ENCODE peak calls at places on chromosomes 4 and X, in seven cellular contexts. C is heart left ventricle, M is PC-3, L is colonic mucosa, D is AG10803, A is OCI-LY7, H is progenitor cell of endocrine pancreas. G is an unnamed sample.

GRCh38 chr4:129623233-129623632 is 527.3 kb downstream of the C4orf33 start:
- DNase-seq in C (no peak), M (no peak), L (no peak), D (no peak), A (no peak), H (no peak), G (peak)

GRCh38 chr4:108644237-108644636 is 6.2 kb upstream of the OSTC start:
- DNase-seq in C (no peak), M (peak), L (no peak), D (peak), A (no peak), H (no peak), G (no peak)

GRCh38 chrX:151902813-151903591 is 9.7 kb upstream of the MAGEA4 start:
- DNase-seq in C (peak), M (peak), L (peak), D (peak), A (no peak), H (no peak), G (no peak)

GRCh38 chrX:17046478-17047097 is 100.1 kb downstream of the REPS2 start:
- DNase-seq in C (no peak), M (peak), L (peak), D (peak), A (peak), H (peak), G (peak)

GRCh38 chr4:19774690-19775256 is 476.9 kb upstream of the SLIT2 start:
- DNase-seq in C (no peak), M (peak), L (no peak), D (no peak), A (no peak), H (no peak), G (no peak)

GRCh38 chrX:111288841-111289240 is 18.6 kb upstream of the CAPN6 start:
- DNase-seq in C (no peak), M (no peak), L (no peak), D (no peak), A (no peak), H (no peak), G (no peak)

GRCh38 chrX:81708506-81708905 is 506.6 kb downstream of the SH3BGRL start:
- DNase-seq in C (no peak), M (peak), L (no peak), D (no peak), A (no peak), H (no peak), G (no peak)

GRCh38 chr4:20431422-20432014 is 179.8 kb downstream of the SLIT2 start:
- DNase-seq in C (no peak), M (no peak), L (no peak), D (no peak), A (no peak), H (no peak), G (no peak)

GRCh38 chr4:76611164-76611563 is 176.1 kb downstream of the SHROOM3 start:
- DNase-seq in C (no peak), M (no peak), L (no peak), D (peak), A (no peak), H (no peak), G (no peak)

GRCh38 chr4:89752932-89753598 is 83.9 kb downstream of the SNCA start:
- DNase-seq in C (no peak), M (no peak), L (no peak), D (peak), A (no peak), H (no peak), G (no peak)

GRCh38 chr4:3677671-3678070 is 88.5 kb upstream of the ADRA2C start:
- DNase-seq in C (no peak), M (no peak), L (no peak), D (no peak), A (peak), H (no peak), G (no peak)

GRCh38 chrX:136450050-136450830 is 37.5 kb upstream of the BRS3 start:
- DNase-seq in C (no peak), M (peak), L (no peak), D (no peak), A (no peak), H (no peak), G (no peak)

GRCh38 chr4:163048447-163048846 is 118.2 kb downstream of the NAF1 start:
- DNase-seq in C (no peak), M (peak), L (no peak), D (peak), A (peak), H (no peak), G (peak)

GRCh38 chr4:7828011-7828720 is 111.5 kb downstream of the AFAP1 start:
- DNase-seq in C (peak), M (peak), L (peak), D (peak), A (no peak), H (no peak), G (peak)

GRCh38 chr4:48813984-48814383 is 16.9 kb upstream of the OCIAD1 start:
- DNase-seq in C (no peak), M (no peak), L (no peak), D (no peak), A (peak), H (no peak), G (peak)

GRCh38 chr4:102501635-102502382 is 650 bp downstream of the NFKB1 start:
- DNase-seq in C (peak), M (peak), L (peak), D (peak), A (peak), H (peak), G (peak)

GRCh38 chrX:18701621-18702361 is 5.7 kb upstream of the PPEF1 start:
- DNase-seq in C (no peak), M (peak), L (peak), D (no peak), A (no peak), H (no peak), G (no peak)

GRCh38 chrX:136907626-136908025 is 27.1 kb upstream of the RBMX start:
- DNase-seq in C (no peak), M (no peak), L (no peak), D (no peak), A (no peak), H (no peak), G (no peak)

DNA sequence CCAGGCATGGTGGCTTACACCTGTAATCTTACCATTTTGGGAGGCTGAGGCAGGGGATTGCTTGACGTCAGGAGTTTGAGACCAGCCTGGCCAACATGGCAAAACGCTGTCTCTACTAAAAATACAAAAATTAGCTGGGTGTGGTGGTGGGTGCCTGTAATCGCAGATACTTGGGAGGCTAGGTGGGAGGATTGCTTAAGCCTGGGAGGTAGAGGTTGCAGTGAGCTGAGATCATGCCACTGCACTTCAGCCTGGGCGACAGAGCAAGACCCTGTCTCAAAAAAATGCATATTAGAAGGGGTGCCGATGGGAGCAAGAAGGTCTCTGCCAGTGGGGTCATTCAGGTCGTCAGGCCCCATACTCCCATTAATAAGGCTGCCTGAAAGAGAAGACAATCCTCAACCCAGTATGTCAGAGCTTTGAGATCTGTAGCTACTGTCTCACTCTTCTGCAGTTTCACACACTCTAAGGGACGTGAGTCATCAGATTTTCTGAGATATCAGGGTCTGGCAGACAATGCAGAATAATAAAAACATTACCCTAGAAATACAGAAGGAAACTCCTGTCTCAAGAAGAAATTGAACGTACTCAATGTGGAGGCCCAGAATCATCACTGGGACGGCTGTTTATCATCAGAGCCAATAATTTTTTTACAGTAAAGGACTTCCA is 176.7 kb upstream of the FAT1 start:
- DNase-seq in C (no peak), M (peak), L (no peak), D (peak), A (no peak), H (no peak), G (no peak)
- TF ChIP-seq CTCF in C (no peak), M (no peak), L (no peak), D (no peak), A (no peak), H (no peak), G (no peak)

GRCh38 chr4:41882622-41883347 is 52.4 kb upstream of the TMEM33 start:
- DNase-seq in C (peak), M (peak), L (peak), D (peak), A (peak), H (no peak), G (peak)
- TF ChIP-seq CTCF in C (peak), M (peak), L (peak), D (peak), A (peak), H (peak), G (peak)

DNA sequence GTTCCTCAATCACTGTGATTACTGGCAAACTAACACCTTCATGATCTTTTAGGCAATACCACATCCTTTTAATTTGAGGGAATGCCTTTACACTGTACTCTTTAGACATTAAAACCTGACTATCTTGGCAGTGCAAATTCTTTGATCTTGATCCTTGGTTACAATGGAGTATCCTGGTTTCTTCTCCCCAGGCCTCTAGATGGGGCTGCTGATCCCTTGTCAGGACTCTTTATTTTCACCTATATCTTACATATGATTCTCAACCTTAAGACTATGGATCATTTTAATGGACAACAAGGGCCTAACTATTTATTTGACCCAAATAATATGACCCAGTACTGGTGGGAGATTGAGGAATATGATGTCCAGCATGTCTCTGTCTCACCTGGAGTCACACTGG is 1005.5 kb upstream of the INTU start:
- DNase-seq in C (no peak), M (peak), L (no peak), D (no peak), A (no peak), H (no peak), G (no peak)
- TF ChIP-seq CTCF in C (peak), M (peak), L (no peak), D (peak), A (peak), H (peak), G (peak)

GRCh38 chrX:120372667-120373370 is 10.9 kb downstream of the ATP1B4 start:
- DNase-seq in C (no peak), M (no peak), L (no peak), D (no peak), A (no peak), H (no peak), G (no peak)
- TF ChIP-seq CTCF in C (no peak), M (no peak), L (no peak), D (no peak), A (no peak), H (no peak), G (no peak)

DNA sequence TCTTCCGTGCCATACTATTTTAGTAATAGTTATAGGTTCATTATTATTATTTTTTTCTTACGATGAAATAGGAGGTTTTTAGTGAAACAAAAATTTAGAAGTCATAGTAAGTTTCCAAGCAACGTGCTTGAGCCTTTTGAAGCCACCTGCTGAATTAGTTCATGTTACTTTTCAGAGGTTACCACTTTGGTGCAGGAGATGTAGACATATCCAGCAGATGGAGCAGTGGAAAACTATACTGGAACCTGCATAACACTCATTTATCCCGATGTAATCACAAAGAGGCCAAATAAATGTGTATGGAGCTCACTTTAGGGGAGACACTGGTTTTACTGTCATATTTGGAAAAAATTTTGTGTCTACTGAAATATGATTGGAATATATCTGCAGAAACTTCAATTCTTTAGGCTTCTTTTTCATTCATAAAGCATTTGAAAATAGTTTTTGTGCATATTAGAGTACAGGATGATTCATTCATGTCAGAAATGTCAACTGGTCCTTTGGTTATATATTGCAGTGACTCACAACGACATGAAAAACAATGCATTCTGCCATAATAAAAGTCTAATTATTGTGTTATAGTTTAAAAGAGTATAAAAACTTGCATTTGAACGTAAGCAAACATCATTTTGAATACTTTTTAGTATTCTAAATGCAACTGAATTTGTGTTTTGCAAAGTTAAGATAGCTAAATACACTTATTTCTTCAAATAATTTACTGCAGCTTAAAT is 2182.9 kb upstream of the TENM3 start:
- DNase-seq in C (no peak), M (peak), L (no peak), D (no peak), A (no peak), H (no peak), G (peak)
- TF ChIP-seq CTCF in C (no peak), M (no peak), L (no peak), D (no peak), A (no peak), H (peak), G (peak)

DNA sequence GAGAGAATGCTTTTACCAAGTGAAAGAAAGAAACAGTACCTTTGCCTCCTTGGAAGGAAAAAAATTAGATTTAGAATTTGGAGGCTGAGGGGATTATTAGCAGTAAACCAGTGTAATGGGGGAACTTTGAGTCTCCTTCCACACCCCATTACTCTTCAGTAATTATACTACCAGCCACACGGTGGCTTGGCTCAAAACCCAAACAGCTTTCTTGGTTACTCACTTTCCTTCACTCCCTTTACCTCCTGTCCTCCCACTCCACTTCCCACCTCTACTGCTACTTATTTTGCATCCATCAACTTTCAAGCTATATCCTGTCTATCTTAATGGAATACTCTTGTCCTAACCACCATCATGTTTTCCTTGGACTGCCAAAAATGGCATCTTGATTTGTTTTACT is 310.6 kb upstream of the AADAT start:
- DNase-seq in C (no peak), M (peak), L (no peak), D (no peak), A (no peak), H (no peak), G (no peak)
- TF ChIP-seq CTCF in C (no peak), M (peak), L (no peak), D (no peak), A (no peak), H (no peak), G (no peak)

DNA sequence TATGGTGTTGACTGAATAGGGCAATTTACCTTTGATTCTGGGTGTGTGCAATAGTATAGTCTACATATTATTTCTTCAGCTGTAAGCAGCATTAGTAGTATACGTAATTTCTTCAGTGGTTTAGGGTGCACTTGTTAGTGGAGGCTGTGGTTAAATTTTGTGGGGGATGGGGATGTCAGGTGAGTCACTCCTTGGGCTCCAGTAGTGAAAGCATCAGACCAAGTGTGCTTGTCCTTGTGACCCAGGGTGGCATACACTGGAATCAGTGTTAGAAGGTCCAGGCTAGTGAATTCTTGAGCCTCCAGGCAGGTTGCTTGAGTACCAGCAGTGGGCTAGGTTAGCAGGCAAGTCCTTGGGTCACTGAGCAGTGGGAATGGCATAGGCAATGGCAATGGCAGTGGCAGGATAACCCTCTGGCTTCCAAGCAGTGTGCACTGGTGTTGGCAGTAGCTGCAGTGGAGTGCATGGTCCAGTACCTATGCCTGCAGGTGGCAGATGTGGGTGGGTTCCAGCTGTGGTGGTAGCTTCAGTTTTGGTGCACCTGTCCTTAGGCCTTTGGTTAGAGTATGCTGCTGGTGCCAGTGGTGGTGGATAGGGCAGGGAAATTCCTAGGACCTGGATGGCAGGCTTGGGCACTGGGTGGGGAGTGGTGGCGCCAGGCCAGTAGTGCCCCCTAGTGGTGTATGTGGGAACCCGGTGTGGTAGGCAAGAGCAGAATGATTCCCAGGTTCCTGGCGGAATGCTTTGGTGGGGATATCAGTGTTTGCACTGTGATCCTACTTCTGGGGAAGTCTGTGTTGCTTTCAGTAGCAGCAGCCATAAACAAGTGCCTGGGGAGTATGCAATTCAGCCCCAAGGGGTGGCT is 531.0 kb downstream of the SMARCA1 start:
- DNase-seq in C (no peak), M (no peak), L (no peak), D (no peak), A (no peak), H (no peak), G (peak)
- TF ChIP-seq CTCF in C (no peak), M (no peak), L (no peak), D (no peak), A (peak), H (no peak), G (no peak)

GRCh38 chrX:7233632-7234406 is 85.9 kb upstream of the PUDP start:
- DNase-seq in C (no peak), M (no peak), L (no peak), D (peak), A (no peak), H (no peak), G (no peak)
- TF ChIP-seq CTCF in C (no peak), M (no peak), L (no peak), D (no peak), A (peak), H (no peak), G (no peak)

GRCh38 chrX:29090811-29091210 is 503.6 kb downstream of the IL1RAPL1 start:
- DNase-seq in C (no peak), M (peak), L (no peak), D (peak), A (no peak), H (no peak), G (peak)
- TF ChIP-seq CTCF in C (peak), M (peak), L (no peak), D (peak), A (no peak), H (peak), G (peak)

DNA sequence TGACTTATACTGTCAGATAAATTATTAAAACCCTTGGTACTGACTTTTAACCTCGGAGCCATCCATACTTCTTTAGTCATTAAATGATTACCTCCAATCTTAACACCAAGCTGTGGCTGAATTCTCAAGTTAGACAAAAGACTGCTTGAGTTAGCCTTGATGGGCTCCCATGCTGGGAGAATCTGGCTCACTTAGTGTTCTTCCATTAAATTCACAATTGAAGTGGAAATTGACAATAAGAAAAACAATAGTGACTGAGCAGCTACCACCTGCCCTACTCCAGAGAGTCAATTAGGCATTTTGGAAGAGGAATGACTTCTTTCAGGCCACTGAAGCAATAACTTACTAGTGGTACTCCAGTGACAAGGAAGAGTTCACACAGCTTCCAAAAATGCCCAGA is 503.0 kb upstream of the CPXCR1 start:
- DNase-seq in C (no peak), M (no peak), L (no peak), D (no peak), A (no peak), H (no peak), G (no peak)
- TF ChIP-seq CTCF in C (no peak), M (no peak), L (no peak), D (no peak), A (no peak), H (no peak), G (no peak)

G was measured in MM.1S.